ENCODE peak calls at places on chromosome 1, in six cellular contexts. P, U, L, A, N and T are unnamed samples.

GRCh38 chr1:204073837-204074273 is 940 bp downstream of the SOX13 start:
- DNase-seq in A (no peak), P (no peak), L (no peak), U (no peak), N (no peak), T (no peak)

GRCh38 chr1:109298666-109299086 is 8.1 kb downstream of the MYBPHL start:
- DNase-seq in L (peak), U (no peak), A (peak), N (no peak), P (no peak), T (peak)

GRCh38 chr1:235923466-235924008 is 56.8 kb upstream of the LYST start:
- DNase-seq in N (no peak), L (no peak), U (no peak), P (no peak), A (no peak), T (no peak)

GRCh38 chr1:156652131-156652991 is 10.4 kb downstream of the BCAN start:
- DNase-seq in A (no peak), L (no peak), P (no peak), N (no peak), U (no peak), T (no peak)

GRCh38 chr1:18484726-18485125 is 4.0 kb downstream of the KLHDC7A start:
- DNase-seq in U (no peak), P (no peak), N (no peak), A (no peak), L (no peak), T (no peak)

GRCh38 chr1:199113265-199113869 is 474.5 kb downstream of the PTPRC start:
- DNase-seq in A (peak), P (peak), L (peak), N (peak), U (peak), T (peak)

GRCh38 chr1:24765308-24765988 is 20.2 kb downstream of the CLIC4 start:
- DNase-seq in U (no peak), L (no peak), N (no peak), A (no peak), P (no peak), T (no peak)

GRCh38 chr1:81894867-81895266 is 94.1 kb downstream of the ADGRL2 start:
- DNase-seq in A (no peak), N (no peak), U (no peak), L (no peak), P (no peak), T (no peak)

GRCh38 chr1:80656011-80656627 is 1144.6 kb upstream of the ADGRL2 start:
- DNase-seq in A (no peak), U (no peak), N (no peak), P (no peak), L (peak), T (no peak)

GRCh38 chr1:67367370-67368345 is 60.0 kb downstream of the IL12RB2 start:
- DNase-seq in P (no peak), U (no peak), L (no peak), A (no peak), N (no peak), T (no peak)

GRCh38 chr1:115491303-115492018 is 150.3 kb upstream of the VANGL1 start:
- DNase-seq in L (no peak), P (no peak), U (no peak), A (no peak), N (no peak), T (no peak)

GRCh38 chr1:200620273-200621131 is at the start of gene KIF14:
- DNase-seq in N (peak), P (peak), A (peak), U (peak), L (peak), T (peak)

GRCh38 chr1:210294991-210295773 is 33.5 kb upstream of the HHAT start:
- DNase-seq in A (no peak), N (peak), P (no peak), L (no peak), U (no peak), T (no peak)

GRCh38 chr1:235883261-235883927 is 16.7 kb upstream of the LYST start:
- DNase-seq in U (no peak), N (peak), L (peak), A (peak), P (no peak), T (peak)

GRCh38 chr1:213761845-213762407 is 225.8 kb upstream of the PROX1 start:
- DNase-seq in U (no peak), P (no peak), N (no peak), A (no peak), L (no peak), T (peak)

GRCh38 chr1:37666241-37666867 is 26.0 kb upstream of the CDCA8 start:
- DNase-seq in P (no peak), U (no peak), N (no peak), A (no peak), L (no peak), T (no peak)

GRCh38 chr1:161723459-161724149 is 2.3 kb downstream of the FCRLB start:
- DNase-seq in L (no peak), U (no peak), N (no peak), P (no peak), A (no peak), T (no peak)

GRCh38 chr1:228170666-228171065 is 5.1 kb downstream of the IBA57 start:
- DNase-seq in P (no peak), U (no peak), N (no peak), L (no peak), A (no peak), T (no peak)

GRCh38 chr1:160007577-160008200 is 24.1 kb downstream of the PIGM start:
- DNase-seq in A (no peak), U (no peak), N (no peak), P (no peak), L (peak), T (no peak)

GRCh38 chr1:84103197-84103992 is 40.7 kb upstream of the PRKACB start:
- DNase-seq in L (no peak), U (no peak), A (peak), P (no peak), N (peak), T (no peak)

GRCh38 chr1:110053557-110054428 is 16.7 kb downstream of the ALX3 start:
- DNase-seq in P (peak), U (peak), N (no peak), A (peak), L (peak), T (peak)

GRCh38 chr1:108057536-108057935 is 92.6 kb upstream of the VAV3 start:
- DNase-seq in A (no peak), L (no peak), U (no peak), P (no peak), N (no peak), T (no peak)

GRCh38 chr1:156709743-156710489 is 4.5 kb upstream of the CRABP2 start:
- DNase-seq in L (no peak), P (no peak), U (no peak), A (peak), N (peak), T (no peak)

GRCh38 chr1:56797079-56797685 is 22.0 kb downstream of the FYB2 start:
- DNase-seq in U (no peak), A (no peak), L (no peak), N (no peak), P (no peak), T (no peak)

GRCh38 chr1:82565546-82565945 is 764.8 kb downstream of the ADGRL2 start:
- DNase-seq in N (peak), U (no peak), P (no peak), L (no peak), A (no peak), T (no peak)

GRCh38 chr1:233327938-233328660 is 575 bp downstream of the MAP3K21 start:
- DNase-seq in N (no peak), A (peak), U (no peak), L (peak), P (peak), T (peak)

GRCh38 chr1:25858906-25859789 is at the start of gene AUNIP:
- DNase-seq in L (peak), A (peak), P (peak), U (peak), N (peak), T (peak)

GRCh38 chr1:6083801-6084467 is 38.2 kb downstream of the KCNAB2 start:
- DNase-seq in A (no peak), U (no peak), N (peak), P (no peak), L (no peak), T (no peak)

GRCh38 chr1:31745898-31746668 is 18.1 kb downstream of the ADGRB2 start:
- DNase-seq in N (no peak), U (no peak), P (no peak), L (no peak), A (no peak), T (no peak)

GRCh38 chr1:19062258-19063029 is 106.0 kb upstream of the IFFO2 start:
- DNase-seq in N (no peak), P (no peak), U (no peak), A (no peak), L (no peak), T (no peak)

GRCh38 chr1:209029737-209030136 is 553.8 kb upstream of the CAMK1G start:
- DNase-seq in P (no peak), L (no peak), U (no peak), A (no peak), N (no peak), T (no peak)

GRCh38 chr1:106226550-106226949 is 829.9 kb upstream of the PRMT6 start:
- DNase-seq in N (no peak), A (no peak), L (no peak), U (no peak), P (no peak), T (no peak)

GRCh38 chr1:203593723-203594122 is 32.9 kb upstream of the ATP2B4 start:
- DNase-seq in A (no peak), N (no peak), L (no peak), P (peak), U (peak), T (peak)

GRCh38 chr1:184387069-184387870 is 441 bp downstream of the C1orf21 start:
- DNase-seq in A (peak), N (no peak), P (peak), U (no peak), L (peak), T (peak)

GRCh38 chr1:31588751-31589515 is 12.6 kb downstream of the TINAGL1 start:
- DNase-seq in N (no peak), L (no peak), U (no peak), A (no peak), P (no peak), T (no peak)

GRCh38 chr1:44103270-44104131 is 15.1 kb upstream of the KLF17 start:
- DNase-seq in A (no peak), L (no peak), N (no peak), U (no peak), P (no peak), T (no peak)

GRCh38 chr1:156126701-156127534 is 12.4 kb downstream of the LMNA start:
- DNase-seq in N (peak), U (peak), L (peak), P (peak), A (no peak), T (peak)

GRCh38 chr1:60903591-60903990 is 178.8 kb upstream of the NFIA start:
- DNase-seq in L (no peak), U (no peak), A (peak), N (peak), P (no peak), T (no peak)

GRCh38 chr1:222784916-222785315 is 29.9 kb upstream of the DISP1 start:
- DNase-seq in L (no peak), U (no peak), P (no peak), A (no peak), N (no peak), T (no peak)

GRCh38 chr1:208269338-208269666 is 25.1 kb upstream of the PLXNA2 start:
- DNase-seq in P (no peak), U (no peak), L (no peak), N (no peak), A (no peak), T (no peak)